ENCODE peak calls at places on chromosomes 16 and 17, in eight cellular contexts. One of them, this sample, is unnamed.
A peak's percentile ranks its signal among the peaks of the same experiment; 100 is the strongest.

GRCh38 chr16:20441221-20441620 is 10.1 kb upstream of the ACSM2A start:
- DNase-seq in cardiac muscle cell: no peak
- DNase-seq in PC-9: no peak
- DNase-seq in colonic mucosa: no peak
- DNase-seq in upper lobe of right lung: no peak
- DNase-seq in tibial artery: no peak
- DNase-seq in fibroblast of lung: no peak
- DNase-seq in uterus: peak; percentile 45
- DNase-seq in this sample: no peak

GRCh38 chr16:85123891-85124635 is 11.8 kb upstream of the CIBAR2 start:
- DNase-seq in cardiac muscle cell: peak; percentile 88
- DNase-seq in PC-9: peak; percentile 71
- DNase-seq in colonic mucosa: no peak
- DNase-seq in upper lobe of right lung: no peak
- DNase-seq in tibial artery: peak; percentile 79
- DNase-seq in fibroblast of lung: peak; percentile 87
- DNase-seq in uterus: peak; percentile 75
- DNase-seq in this sample: peak; percentile 26

GRCh38 chr17:49573510-49574282 is 2.0 kb upstream of the NXPH3 start:
- DNase-seq in cardiac muscle cell: no peak
- DNase-seq in PC-9: no peak
- DNase-seq in colonic mucosa: no peak
- DNase-seq in upper lobe of right lung: peak; percentile 59
- DNase-seq in tibial artery: no peak
- DNase-seq in fibroblast of lung: no peak
- DNase-seq in uterus: no peak
- DNase-seq in this sample: no peak

GRCh38 chr17:76557368-76558209 is 17.7 kb downstream of the PRCD start:
- DNase-seq in cardiac muscle cell: peak; percentile 98
- DNase-seq in PC-9: peak; percentile 83
- DNase-seq in colonic mucosa: peak; percentile 96
- DNase-seq in upper lobe of right lung: peak; percentile 96
- DNase-seq in tibial artery: peak; percentile 94
- DNase-seq in fibroblast of lung: peak; percentile 98
- DNase-seq in uterus: peak; percentile 93
- DNase-seq in this sample: peak; percentile 96

GRCh38 chr17:71441098-71441497 is 679.7 kb upstream of the SOX9 start:
- DNase-seq in cardiac muscle cell: peak; percentile 57
- DNase-seq in PC-9: no peak
- DNase-seq in colonic mucosa: peak; percentile 24
- DNase-seq in upper lobe of right lung: no peak
- DNase-seq in tibial artery: no peak
- DNase-seq in fibroblast of lung: peak; percentile 75
- DNase-seq in uterus: no peak
- DNase-seq in this sample: no peak

GRCh38 chr17:39951924-39952664 is 10.7 kb upstream of the GSDMA start:
- DNase-seq in cardiac muscle cell: no peak
- DNase-seq in PC-9: no peak
- DNase-seq in colonic mucosa: peak; percentile 47
- DNase-seq in upper lobe of right lung: peak; percentile 71
- DNase-seq in tibial artery: no peak
- DNase-seq in fibroblast of lung: no peak
- DNase-seq in uterus: peak; percentile 50
- DNase-seq in this sample: no peak

GRCh38 chr17:5888811-5889210 is 181.4 kb upstream of the WSCD1 start:
- DNase-seq in cardiac muscle cell: no peak
- DNase-seq in PC-9: no peak
- DNase-seq in colonic mucosa: no peak
- DNase-seq in upper lobe of right lung: no peak
- DNase-seq in tibial artery: no peak
- DNase-seq in fibroblast of lung: no peak
- DNase-seq in uterus: no peak
- DNase-seq in this sample: no peak

GRCh38 chr16:59249049-59249448 is 514.9 kb upstream of the GOT2 start:
- DNase-seq in cardiac muscle cell: no peak
- DNase-seq in PC-9: no peak
- DNase-seq in colonic mucosa: no peak
- DNase-seq in upper lobe of right lung: no peak
- DNase-seq in tibial artery: no peak
- DNase-seq in fibroblast of lung: no peak
- DNase-seq in uterus: no peak
- DNase-seq in this sample: no peak

GRCh38 chr17:60249517-60249826 is 99.7 kb downstream of the CA4 start:
- DNase-seq in cardiac muscle cell: peak; percentile 40
- DNase-seq in PC-9: no peak
- DNase-seq in colonic mucosa: no peak
- DNase-seq in upper lobe of right lung: no peak
- DNase-seq in tibial artery: no peak
- DNase-seq in fibroblast of lung: no peak
- DNase-seq in uterus: no peak
- DNase-seq in this sample: no peak

GRCh38 chr17:44097110-44097810 is 26.2 kb downstream of the HDAC5 start:
- DNase-seq in cardiac muscle cell: peak; percentile 54
- DNase-seq in PC-9: peak; percentile 65
- DNase-seq in colonic mucosa: no peak
- DNase-seq in upper lobe of right lung: no peak
- DNase-seq in tibial artery: no peak
- DNase-seq in fibroblast of lung: peak; percentile 66
- DNase-seq in uterus: no peak
- DNase-seq in this sample: peak; percentile 55

GRCh38 chr17:81084691-81085419 is 49.9 kb downstream of the BAIAP2 start:
- DNase-seq in cardiac muscle cell: no peak
- DNase-seq in PC-9: no peak
- DNase-seq in colonic mucosa: no peak
- DNase-seq in upper lobe of right lung: peak; percentile 86
- DNase-seq in tibial artery: no peak
- DNase-seq in fibroblast of lung: no peak
- DNase-seq in uterus: no peak
- DNase-seq in this sample: peak; percentile 89

GRCh38 chr16:22317625-22318024 is 20.4 kb downstream of the POLR3E start:
- DNase-seq in cardiac muscle cell: no peak
- DNase-seq in PC-9: no peak
- DNase-seq in colonic mucosa: no peak
- DNase-seq in upper lobe of right lung: peak; percentile 30
- DNase-seq in tibial artery: no peak
- DNase-seq in fibroblast of lung: no peak
- DNase-seq in uterus: no peak
- DNase-seq in this sample: no peak

GRCh38 chr16:57616871-57617270 is 11.6 kb upstream of the ADGRG1 start:
- DNase-seq in cardiac muscle cell: peak; percentile 33
- DNase-seq in PC-9: no peak
- DNase-seq in colonic mucosa: peak; percentile 10
- DNase-seq in upper lobe of right lung: peak; percentile 34
- DNase-seq in tibial artery: no peak
- DNase-seq in fibroblast of lung: no peak
- DNase-seq in uterus: no peak
- DNase-seq in this sample: no peak

GRCh38 chr16:50188619-50189136 is 35.6 kb downstream of the TENT4B start:
- DNase-seq in cardiac muscle cell: no peak
- DNase-seq in PC-9: peak; percentile 40
- DNase-seq in colonic mucosa: no peak
- DNase-seq in upper lobe of right lung: no peak
- DNase-seq in tibial artery: no peak
- DNase-seq in fibroblast of lung: no peak
- DNase-seq in uterus: no peak
- DNase-seq in this sample: no peak

GRCh38 chr16:1066584-1067172 is 5.9 kb upstream of the SSTR5 start:
- DNase-seq in cardiac muscle cell: no peak
- DNase-seq in PC-9: no peak
- DNase-seq in colonic mucosa: no peak
- DNase-seq in upper lobe of right lung: no peak
- DNase-seq in tibial artery: no peak
- DNase-seq in fibroblast of lung: no peak
- DNase-seq in uterus: no peak
- DNase-seq in this sample: no peak

GRCh38 chr16:1069154-1069553 is 3.4 kb upstream of the SSTR5 start:
- DNase-seq in cardiac muscle cell: no peak
- DNase-seq in PC-9: no peak
- DNase-seq in colonic mucosa: no peak
- DNase-seq in upper lobe of right lung: no peak
- DNase-seq in tibial artery: no peak
- DNase-seq in fibroblast of lung: no peak
- DNase-seq in uterus: no peak
- DNase-seq in this sample: no peak

GRCh38 chr16:1068451-1068850 is 4.1 kb upstream of the SSTR5 start:
- DNase-seq in cardiac muscle cell: no peak
- DNase-seq in PC-9: no peak
- DNase-seq in colonic mucosa: no peak
- DNase-seq in upper lobe of right lung: no peak
- DNase-seq in tibial artery: no peak
- DNase-seq in fibroblast of lung: no peak
- DNase-seq in uterus: no peak
- DNase-seq in this sample: no peak

GRCh38 chr16:1065466-1066128 is 7.0 kb upstream of the SSTR5 start:
- DNase-seq in cardiac muscle cell: no peak
- DNase-seq in PC-9: no peak
- DNase-seq in colonic mucosa: no peak
- DNase-seq in upper lobe of right lung: no peak
- DNase-seq in tibial artery: no peak
- DNase-seq in fibroblast of lung: no peak
- DNase-seq in uterus: no peak
- DNase-seq in this sample: no peak

DNA sequence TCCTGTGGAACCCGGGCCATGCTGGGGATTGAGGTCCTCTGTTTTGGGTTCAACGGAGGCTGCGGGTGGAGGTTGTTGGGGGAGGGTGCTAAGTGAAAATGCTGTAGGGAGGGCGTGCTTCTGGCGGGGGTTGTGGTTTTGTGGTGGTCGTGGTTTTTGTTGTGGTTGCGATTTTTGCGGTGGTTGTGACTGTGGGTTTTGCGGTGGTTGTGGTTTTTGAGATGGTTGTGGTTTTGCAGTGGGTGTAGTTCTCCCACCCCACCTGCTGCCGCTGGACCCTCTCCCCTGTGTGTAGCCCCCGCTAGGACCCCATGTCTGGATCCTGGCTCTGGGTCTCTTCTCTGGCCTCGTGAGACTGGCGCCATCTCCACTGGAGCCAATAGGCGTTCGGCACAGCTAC is 4.9 kb upstream of the SSTR5 start:
- DNase-seq in cardiac muscle cell: no peak
- DNase-seq in PC-9: no peak
- DNase-seq in colonic mucosa: no peak
- DNase-seq in upper lobe of right lung: no peak
- DNase-seq in tibial artery: no peak
- DNase-seq in fibroblast of lung: no peak
- DNase-seq in uterus: no peak
- DNase-seq in this sample: no peak
- H3K27me3 ChIP-seq in cardiac muscle cell: peaks cover 20% of the 10 kb centered on the region
- H3K27me3 ChIP-seq in PC-9: peaks cover 40% of the 10 kb centered on the region
- H3K27me3 ChIP-seq in colonic mucosa: peaks cover 33% of the 10 kb centered on the region
- H3K27me3 ChIP-seq in upper lobe of right lung: peaks cover 62% of the 10 kb centered on the region
- H3K27me3 ChIP-seq in tibial artery: no peaks in the 10 kb centered on the region
- H3K27me3 ChIP-seq in fibroblast of lung: no peaks in the 10 kb centered on the region
- H3K27me3 ChIP-seq in uterus: no peaks in the 10 kb centered on the region
- H3K27me3 ChIP-seq in this sample: no peaks in the 10 kb centered on the region

DNA sequence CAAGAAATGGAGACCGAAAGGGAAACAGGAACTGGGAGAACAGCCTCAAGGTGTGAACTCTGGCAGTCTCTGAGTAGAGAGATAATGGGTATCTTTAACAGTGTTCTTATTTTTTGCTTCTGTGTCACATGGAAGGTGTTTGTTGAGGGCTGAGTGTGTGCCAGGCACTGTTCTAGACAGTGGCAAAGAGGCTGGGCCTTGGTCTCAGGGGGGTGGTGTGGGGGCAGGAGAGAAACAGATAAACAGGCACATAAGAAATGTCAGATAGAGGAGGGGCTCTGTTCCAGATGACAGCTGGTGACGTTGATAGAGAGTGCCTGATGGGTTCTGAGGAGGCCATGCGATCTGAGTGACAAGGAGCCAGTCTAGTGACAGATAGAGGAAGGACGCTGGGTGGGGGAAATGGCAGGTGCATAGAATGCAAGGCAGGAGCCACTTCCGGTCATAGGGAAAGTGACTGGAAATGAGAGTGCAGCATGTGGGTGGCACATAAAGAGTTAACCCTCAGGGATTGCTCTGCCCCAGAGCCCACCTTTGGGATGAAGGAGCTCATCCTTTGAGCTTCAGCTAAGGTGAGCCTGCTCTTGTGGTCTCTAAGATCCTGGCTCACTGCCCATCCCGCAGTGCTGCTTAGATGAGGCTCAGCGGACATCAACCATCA is 33.9 kb downstream of the EPN2 start:
- DNase-seq in cardiac muscle cell: no peak
- DNase-seq in PC-9: no peak
- DNase-seq in colonic mucosa: no peak
- DNase-seq in upper lobe of right lung: no peak
- DNase-seq in tibial artery: no peak
- DNase-seq in fibroblast of lung: no peak
- DNase-seq in uterus: no peak
- DNase-seq in this sample: no peak
- H3K4me1 ChIP-seq in cardiac muscle cell: peaks cover 29% of the 10 kb centered on the region
- H3K4me1 ChIP-seq in PC-9: no peaks in the 10 kb centered on the region
- H3K4me1 ChIP-seq in colonic mucosa: peaks cover 18% of the 10 kb centered on the region
- H3K4me1 ChIP-seq in upper lobe of right lung: peaks cover 58% of the 10 kb centered on the region
- H3K4me1 ChIP-seq in tibial artery: peaks cover 88% of the 10 kb centered on the region
- H3K4me1 ChIP-seq in fibroblast of lung: peaks cover 4% of the 10 kb centered on the region
- H3K4me1 ChIP-seq in uterus: peaks cover 6% of the 10 kb centered on the region
- H3K4me1 ChIP-seq in this sample: peaks cover 49% of the 10 kb centered on the region

GRCh38 chr16:61148930-61149329 is 887.3 kb downstream of the CDH8 start:
- DNase-seq in cardiac muscle cell: no peak
- DNase-seq in PC-9: no peak
- DNase-seq in colonic mucosa: no peak
- DNase-seq in upper lobe of right lung: no peak
- DNase-seq in tibial artery: no peak
- DNase-seq in fibroblast of lung: no peak
- DNase-seq in uterus: no peak
- DNase-seq in this sample: no peak
- TF ChIP-seq CTCF in cardiac muscle cell: no peak
- TF ChIP-seq CTCF in PC-9: peak; percentile 45
- TF ChIP-seq CTCF in colonic mucosa: no peak
- TF ChIP-seq CTCF in upper lobe of right lung: no peak
- TF ChIP-seq CTCF in tibial artery: no peak
- TF ChIP-seq CTCF in fibroblast of lung: no peak
- TF ChIP-seq CTCF in uterus: no peak
- TF ChIP-seq CTCF in this sample: no peak

DNA sequence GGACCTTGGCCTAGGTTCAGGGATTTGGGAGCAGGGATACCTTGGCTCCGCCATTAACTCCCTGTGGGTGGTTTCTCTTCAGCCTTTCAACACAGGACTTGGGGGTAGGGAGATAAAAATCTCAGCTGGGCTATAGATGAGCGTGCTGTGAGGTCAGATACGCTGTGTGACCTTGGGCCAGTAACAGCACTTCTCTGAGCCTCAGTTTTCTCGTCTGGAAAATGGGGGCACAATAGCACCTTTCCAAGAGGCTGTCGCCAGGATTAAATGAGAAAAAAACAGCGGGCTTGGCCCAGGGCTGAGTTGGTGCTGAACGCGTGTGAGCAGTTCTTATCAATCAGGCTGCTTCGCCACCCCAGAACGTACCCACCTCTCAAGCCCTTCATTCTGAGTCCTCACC is 17.6 kb downstream of the CCDC92B start:
- DNase-seq in cardiac muscle cell: no peak
- DNase-seq in PC-9: no peak
- DNase-seq in colonic mucosa: no peak
- DNase-seq in upper lobe of right lung: no peak
- DNase-seq in tibial artery: no peak
- DNase-seq in fibroblast of lung: no peak
- DNase-seq in uterus: no peak
- DNase-seq in this sample: no peak
- H3K27me3 ChIP-seq in cardiac muscle cell: no peaks in the 10 kb centered on the region
- H3K27me3 ChIP-seq in PC-9: peaks cover 34% of the 10 kb centered on the region
- H3K27me3 ChIP-seq in colonic mucosa: no peaks in the 10 kb centered on the region
- H3K27me3 ChIP-seq in upper lobe of right lung: peaks cover 19% of the 10 kb centered on the region
- H3K27me3 ChIP-seq in tibial artery: no peaks in the 10 kb centered on the region
- H3K27me3 ChIP-seq in fibroblast of lung: no peaks in the 10 kb centered on the region
- H3K27me3 ChIP-seq in uterus: no peaks in the 10 kb centered on the region
- H3K27me3 ChIP-seq in this sample: peaks cover 6% of the 10 kb centered on the region

This sample was measured in body of pancreas.